ENCODE peak calls at places on chromosomes 13 and 19, in six cellular contexts. J is AG09319; N is stimulated activated CD4-positive, alpha-beta T cell treated with anti-CD3 and anti-CD28 coated beads, TNF-alpha, amount 100 ng/mL, for 48 hours; P is anterior cingulate cortex; S is A673; U is glutamatergic neuron. W is an unnamed sample.

GRCh38 chr19:14089412-14089661 is 1.2 kb downstream of the SAMD1 start:
- DNase-seq in U (no peak), P (no peak), S (peak; percentile 58), J (no peak), N (no peak), W (no peak)

GRCh38 chr19:55643003-55643732 is at the start of gene ZNF581:
- DNase-seq in S (peak; percentile 90), J (peak; percentile 40), P (peak; percentile 79), U (peak; percentile 81), N (peak; percentile 75), W (peak; percentile 74)

GRCh38 chr13:100274942-100275506 is 186.1 kb downstream of the PCCA start:
- DNase-seq in N (no peak), U (no peak), J (no peak), P (no peak), S (no peak), W (no peak)

GRCh38 chr19:6318772-6319171 is 14.6 kb downstream of the ACER1 start:
- DNase-seq in J (no peak), P (no peak), N (peak; percentile 38), S (no peak), U (no peak), W (no peak)

GRCh38 chr13:46386996-46387851 is at the start of gene RUBCNL:
- DNase-seq in N (peak; percentile 21), J (no peak), P (peak; percentile 43), S (peak; percentile 88), U (peak; percentile 46), W (no peak)

GRCh38 chr19:4971424-4971793 is 2.5 kb downstream of the KDM4B start:
- DNase-seq in U (peak; percentile 79), J (no peak), S (peak; percentile 40), P (no peak), N (no peak), W (no peak)

GRCh38 chr13:19184176-19184575 is 2.6 kb upstream of the TUBA3C start:
- DNase-seq in N (no peak), J (no peak), P (no peak), U (no peak), S (no peak), W (no peak)

GRCh38 chr19:51750381-51751124 is 1.1 kb downstream of the FPR1 start:
- DNase-seq in J (no peak), N (no peak), S (no peak), P (no peak), U (no peak), W (no peak)

GRCh38 chr13:23418776-23419683 is 14.5 kb downstream of the SACS start:
- DNase-seq in P (no peak), N (no peak), U (no peak), S (no peak), J (no peak), W (no peak)

GRCh38 chr13:99185606-99186005 is 15.0 kb upstream of the UBAC2 start:
- DNase-seq in P (no peak), S (no peak), N (no peak), U (no peak), J (no peak), W (no peak)

GRCh38 chr13:113881614-113882265 is 17.9 kb upstream of the GAS6 start:
- DNase-seq in U (no peak), J (no peak), S (no peak), N (no peak), P (no peak), W (peak; percentile 84)

GRCh38 chr13:42275098-42275471 is 3.1 kb downstream of the AKAP11 start:
- DNase-seq in P (no peak), S (no peak), U (no peak), N (no peak), J (no peak), W (no peak)

GRCh38 chr19:54172764-54173699 is at the start of gene TMC4:
- DNase-seq in N (no peak), J (no peak), P (no peak), S (peak; percentile 63), U (no peak), W (no peak)

GRCh38 chr19:52923782-52924593 is 760 bp upstream of the ZNF888 start:
- DNase-seq in P (peak; percentile 17), S (no peak), U (peak; percentile 38), J (no peak), N (no peak), W (peak; percentile 41)

GRCh38 chr19:41479757-41480191 is 36.8 kb downstream of the ERICH4 start:
- DNase-seq in U (no peak), S (no peak), P (no peak), N (no peak), J (no peak), W (peak; percentile 63)

GRCh38 chr19:29014857-29015436 is 198.0 kb downstream of the UQCRFS1 start:
- DNase-seq in N (no peak), J (no peak), U (no peak), S (no peak), P (no peak), W (no peak)

GRCh38 chr13:52665325-52665724 is 12.7 kb downstream of the SUGT1 start:
- DNase-seq in J (no peak), U (no peak), P (no peak), N (no peak), S (peak; percentile 34), W (peak; percentile 37)

W was measured in dermis microvascular lymphatic vessel endothelial cell.